ENCODE peak calls at places on chromosomes 11 and 22, in four cellular contexts. Q is kidney; H is CD8-positive, alpha-beta T cell; U is Calu3. D is an unnamed sample.

GRCh38 chr11:35214181-35214770 is 75.3 kb downstream of the CD44 start:
- DNase-seq in Q (no peak), H (no peak), U (no peak), D (no peak)

GRCh38 chr11:34155057-34155758 is 49.8 kb downstream of the NAT10 start:
- DNase-seq in Q (peak), U (no peak), H (no peak), D (no peak)

GRCh38 chr22:20931126-20931654 is 14.0 kb downstream of the CRKL start:
- DNase-seq in U (no peak), Q (no peak), H (no peak), D (no peak)

GRCh38 chr11:86916330-86916729 is 38.9 kb downstream of the FZD4 start:
- DNase-seq in Q (no peak), H (no peak), U (no peak), D (no peak)

GRCh38 chr22:48045369-48045768 is 1282.9 kb downstream of the TBC1D22A start:
- DNase-seq in Q (no peak), H (no peak), U (no peak), D (peak)

GRCh38 chr11:71397328-71397860 is 50.8 kb downstream of the DHCR7 start:
- DNase-seq in U (no peak), Q (no peak), H (no peak), D (no peak)

GRCh38 chr11:61347916-61348461 is 13.7 kb downstream of the CYB561A3 start:
- DNase-seq in Q (peak), H (no peak), U (no peak), D (no peak)

GRCh38 chr22:35288116-35288515 is 11.6 kb upstream of the TOM1 start:
- DNase-seq in H (no peak), Q (no peak), U (no peak), D (no peak)

GRCh38 chr22:41563051-41563711 is 2.4 kb downstream of the CSDC2 start:
- DNase-seq in U (peak), Q (no peak), H (no peak), D (no peak)

GRCh38 chr22:23781533-23781932 is 5.2 kb upstream of the SMARCB1 start:
- DNase-seq in H (no peak), Q (no peak), U (peak), D (no peak)

GRCh38 chr11:726278-726915 is 20.4 kb downstream of the EPS8L2 start:
- DNase-seq in Q (peak), U (no peak), H (peak), D (peak)

GRCh38 chr11:6778518-6778917 is 4.3 kb upstream of the OR2AG1 start:
- DNase-seq in H (no peak), U (no peak), Q (no peak), D (no peak)

GRCh38 chr22:23820748-23821211 is 18.0 kb downstream of the DERL3 start:
- DNase-seq in H (no peak), U (no peak), Q (peak), D (no peak)

GRCh38 chr11:69603163-69603836 is 37.7 kb upstream of the CCND1 start:
- DNase-seq in H (no peak), Q (no peak), U (no peak), D (no peak)

GRCh38 chr11:70503878-70504240 is 105.5 kb downstream of the CTTN start:
- DNase-seq in H (no peak), Q (peak), U (no peak), D (no peak)

GRCh38 chr11:121931748-121932352 is 184.2 kb downstream of the BLID start:
- DNase-seq in H (no peak), Q (no peak), U (no peak), D (no peak)

GRCh38 chr11:111676878-111677585 is 74.8 kb downstream of the SIK2 start:
- DNase-seq in Q (no peak), H (no peak), U (no peak), D (no peak)

GRCh38 chr11:86062719-86063118 is 6.2 kb downstream of the PICALM start:
- DNase-seq in U (no peak), H (no peak), Q (no peak), D (no peak)

GRCh38 chr11:69283446-69283845 is 10.5 kb upstream of the MYEOV start:
- DNase-seq in U (no peak), Q (peak), H (no peak), D (no peak)

GRCh38 chr22:21947040-21948014 is 5.3 kb downstream of the PPM1F start:
- DNase-seq in U (no peak), H (no peak), Q (no peak), D (no peak)

GRCh38 chr11:6443269-6444003 is 2.6 kb upstream of the HPX start:
- DNase-seq in Q (peak), U (peak), H (peak), D (peak)

GRCh38 chr11:98434296-98434695 is 586.5 kb upstream of the CNTN5 start:
- DNase-seq in H (no peak), U (no peak), Q (no peak), D (no peak)

GRCh38 chr11:65112551-65113360 is 1.1 kb downstream of the TM7SF2 start:
- DNase-seq in H (peak), Q (peak), U (peak), D (peak)

GRCh38 chr11:108345767-108346166 is 121.6 kb downstream of the C11orf65 start:
- DNase-seq in U (no peak), H (no peak), Q (no peak), D (no peak)

GRCh38 chr11:92225563-92226308 is 1.1 kb downstream of the FAT3 start:
- DNase-seq in Q (peak), U (peak), H (no peak), D (peak)

GRCh38 chr22:49820984-49821383 is 6.7 kb downstream of the BRD1 start:
- DNase-seq in U (no peak), H (no peak), Q (no peak), D (no peak)
- TF ChIP-seq CTCF in U (no peak), H (no peak), Q (no peak), D (no peak)

GRCh38 chr11:46521947-46522681 is 71.7 kb downstream of the AMBRA1 start:
- DNase-seq in Q (no peak), U (no peak), H (no peak), D (no peak)
- TF ChIP-seq CTCF in Q (no peak), U (no peak), H (no peak), D (peak)

GRCh38 chr22:40434101-40434500 is 63.7 kb downstream of the SGSM3 start:
- DNase-seq in U (no peak), Q (no peak), H (no peak), D (no peak)
- TF ChIP-seq CTCF in U (no peak), Q (no peak), H (no peak), D (no peak)

DNA sequence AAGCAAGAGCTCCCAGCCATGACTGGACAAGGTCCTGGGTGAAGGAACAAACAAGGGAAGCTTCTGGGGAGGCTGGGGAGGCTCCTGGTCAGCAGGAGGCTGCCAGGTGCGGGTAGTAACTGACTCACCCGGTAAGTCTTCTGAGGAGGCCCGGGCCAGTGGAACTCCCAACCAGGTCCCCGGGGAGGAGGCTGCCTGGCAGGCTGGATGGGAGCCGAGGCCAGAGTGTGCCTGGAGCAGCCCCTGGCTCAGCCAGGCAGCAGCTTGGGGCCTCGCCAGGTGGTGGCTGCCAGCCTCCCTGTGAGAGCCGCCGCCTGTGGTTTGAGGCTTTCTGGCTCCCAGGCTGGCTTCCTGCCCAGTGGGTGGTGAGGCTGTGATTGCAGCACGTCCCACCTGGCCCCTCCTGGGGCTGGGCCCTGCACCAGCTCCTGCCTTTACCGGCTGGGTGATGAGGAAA is 46.2 kb downstream of the IGF2 start:
- DNase-seq in U (peak), H (peak), Q (peak), D (no peak)
- TF ChIP-seq CTCF in U (no peak), H (no peak), Q (no peak), D (no peak)

D was measured in GM10248.